ENCODE peak calls at places on chromosomes 4 and X, in six cellular contexts. Z is glutamatergic neuron; J is activated T-cell treated with anti-CD3 and anti-CD28 coated beads, Interleukin-2, amount 50 U/mL, for 24 hours; I is aorta; L is pons; M is T47D. H is an unnamed sample.

GRCh38 chr4:60743654-60744053 is 456.5 kb upstream of the ADGRL3 start:
- DNase-seq in I (no peak), M (no peak), Z (no peak), J (no peak), L (no peak), H (no peak)

GRCh38 chr4:36243355-36244256 is 708 bp downstream of the ARAP2 start:
- DNase-seq in M (peak; percentile 63), Z (peak; percentile 45), J (peak; percentile 75), L (peak; percentile 67), I (peak; percentile 64), H (no peak)

GRCh38 chrX:50100188-50100587 is 100.6 kb downstream of the AKAP4 start:
- DNase-seq in I (no peak), L (peak; percentile 14), M (peak; percentile 55), J (no peak), Z (peak; percentile 8), H (no peak)

GRCh38 chr4:57591073-57591472 is 480.9 kb upstream of the IGFBP7 start:
- DNase-seq in Z (no peak), M (no peak), I (no peak), J (no peak), L (no peak), H (no peak)

GRCh38 chr4:11632488-11632887 is 203.8 kb upstream of the HS3ST1 start:
- DNase-seq in L (no peak), Z (no peak), J (no peak), I (no peak), M (no peak), H (no peak)

GRCh38 chr4:47876310-47876709 is 38.1 kb downstream of the NFXL1 start:
- DNase-seq in I (no peak), J (no peak), L (no peak), Z (no peak), M (no peak), H (no peak)

GRCh38 chrX:2458309-2458708 is 42.5 kb downstream of the DHRSX start:
- DNase-seq in J (no peak), M (no peak), I (no peak), L (no peak), Z (no peak), H (no peak)

GRCh38 chr4:174534461-174534860 is 12.2 kb upstream of the HPGD start:
- DNase-seq in Z (no peak), J (no peak), I (no peak), L (no peak), M (no peak), H (no peak)